ENCODE peak calls at places on chromosomes 7 and 10, in seven cellular contexts. One of them, this sample, is unnamed.

GRCh38 chr7:44046321-44047061 is 2.0 kb downstream of the DBNL start:
- DNase-seq in WERI-Rb-1: no peak
- DNase-seq in HCT116: no peak
- DNase-seq in aorta: no peak
- DNase-seq in lung: no peak
- DNase-seq in A549: no peak
- DNase-seq in CD8-positive, alpha-beta T cell: no peak
- DNase-seq in this sample: no peak

GRCh38 chr7:92955081-92955480 is 118.7 kb upstream of the CDK6 start:
- DNase-seq in WERI-Rb-1: no peak
- DNase-seq in HCT116: no peak
- DNase-seq in aorta: no peak
- DNase-seq in lung: no peak
- DNase-seq in A549: no peak
- DNase-seq in CD8-positive, alpha-beta T cell: no peak
- DNase-seq in this sample: no peak

GRCh38 chr10:114856544-114857287 is 35.1 kb downstream of the FHIP2A start:
- DNase-seq in WERI-Rb-1: no peak
- DNase-seq in HCT116: no peak
- DNase-seq in aorta: no peak
- DNase-seq in lung: no peak
- DNase-seq in A549: no peak
- DNase-seq in CD8-positive, alpha-beta T cell: no peak
- DNase-seq in this sample: no peak

GRCh38 chr7:138889566-138889965 is 91.6 kb upstream of the ATP6V0A4 start:
- DNase-seq in WERI-Rb-1: no peak
- DNase-seq in HCT116: no peak
- DNase-seq in aorta: no peak
- DNase-seq in lung: no peak
- DNase-seq in A549: no peak
- DNase-seq in CD8-positive, alpha-beta T cell: no peak
- DNase-seq in this sample: no peak

GRCh38 chr10:3832022-3832786 is 47.2 kb upstream of the KLF6 start:
- DNase-seq in WERI-Rb-1: no peak
- DNase-seq in HCT116: no peak
- DNase-seq in aorta: no peak
- DNase-seq in lung: no peak
- DNase-seq in A549: no peak
- DNase-seq in CD8-positive, alpha-beta T cell: no peak
- DNase-seq in this sample: no peak

GRCh38 chr10:14560794-14561765 is 213.6 kb downstream of the FAM107B start:
- DNase-seq in WERI-Rb-1: no peak
- DNase-seq in HCT116: no peak
- DNase-seq in aorta: no peak
- DNase-seq in lung: no peak
- DNase-seq in A549: no peak
- DNase-seq in CD8-positive, alpha-beta T cell: no peak
- DNase-seq in this sample: no peak

GRCh38 chr10:84522612-84523462 is 194.4 kb downstream of the CCSER2 start:
- DNase-seq in WERI-Rb-1: no peak
- DNase-seq in HCT116: no peak
- DNase-seq in aorta: no peak
- DNase-seq in lung: no peak
- DNase-seq in A549: no peak
- DNase-seq in CD8-positive, alpha-beta T cell: no peak
- DNase-seq in this sample: no peak

GRCh38 chr10:34713875-34714274 is 101.2 kb downstream of the PARD3 start:
- DNase-seq in WERI-Rb-1: no peak
- DNase-seq in HCT116: no peak
- DNase-seq in aorta: no peak
- DNase-seq in lung: no peak
- DNase-seq in A549: peak
- DNase-seq in CD8-positive, alpha-beta T cell: no peak
- DNase-seq in this sample: no peak

GRCh38 chr7:128891110-128891941 is 19.2 kb downstream of the KCP start:
- DNase-seq in WERI-Rb-1: peak
- DNase-seq in HCT116: no peak
- DNase-seq in aorta: no peak
- DNase-seq in lung: no peak
- DNase-seq in A549: no peak
- DNase-seq in CD8-positive, alpha-beta T cell: no peak
- DNase-seq in this sample: no peak

GRCh38 chr7:155214328-155214986 is 83.2 kb upstream of the INSIG1 start:
- DNase-seq in WERI-Rb-1: no peak
- DNase-seq in HCT116: no peak
- DNase-seq in aorta: peak
- DNase-seq in lung: no peak
- DNase-seq in A549: no peak
- DNase-seq in CD8-positive, alpha-beta T cell: no peak
- DNase-seq in this sample: no peak

GRCh38 chr10:29723704-29724103 is 88.9 kb upstream of the SVIL start:
- DNase-seq in WERI-Rb-1: no peak
- DNase-seq in HCT116: no peak
- DNase-seq in aorta: no peak
- DNase-seq in lung: no peak
- DNase-seq in A549: no peak
- DNase-seq in CD8-positive, alpha-beta T cell: no peak
- DNase-seq in this sample: no peak

GRCh38 chr7:66974986-66975590 is 20.3 kb downstream of the SBDS start:
- DNase-seq in WERI-Rb-1: no peak
- DNase-seq in HCT116: no peak
- DNase-seq in aorta: no peak
- DNase-seq in lung: no peak
- DNase-seq in A549: no peak
- DNase-seq in CD8-positive, alpha-beta T cell: no peak
- DNase-seq in this sample: no peak

GRCh38 chr7:21934824-21935223 is 10.9 kb downstream of the CDCA7L start:
- DNase-seq in WERI-Rb-1: no peak
- DNase-seq in HCT116: no peak
- DNase-seq in aorta: no peak
- DNase-seq in lung: no peak
- DNase-seq in A549: no peak
- DNase-seq in CD8-positive, alpha-beta T cell: no peak
- DNase-seq in this sample: no peak

GRCh38 chr10:60099998-60100747 is 193.8 kb upstream of the CCDC6 start:
- DNase-seq in WERI-Rb-1: no peak
- DNase-seq in HCT116: peak
- DNase-seq in aorta: no peak
- DNase-seq in lung: no peak
- DNase-seq in A549: peak
- DNase-seq in CD8-positive, alpha-beta T cell: no peak
- DNase-seq in this sample: no peak

GRCh38 chr10:25339966-25340365 is 165.2 kb downstream of the GPR158 start:
- DNase-seq in WERI-Rb-1: no peak
- DNase-seq in HCT116: no peak
- DNase-seq in aorta: no peak
- DNase-seq in lung: no peak
- DNase-seq in A549: no peak
- DNase-seq in CD8-positive, alpha-beta T cell: no peak
- DNase-seq in this sample: no peak

GRCh38 chr10:119393845-119394244 is 148.7 kb downstream of the RGS10 start:
- DNase-seq in WERI-Rb-1: no peak
- DNase-seq in HCT116: no peak
- DNase-seq in aorta: no peak
- DNase-seq in lung: no peak
- DNase-seq in A549: no peak
- DNase-seq in CD8-positive, alpha-beta T cell: no peak
- DNase-seq in this sample: no peak
- H3K27ac ChIP-seq in WERI-Rb-1: no peak
- H3K27ac ChIP-seq in HCT116: no peak
- H3K27ac ChIP-seq in aorta: no peak
- H3K27ac ChIP-seq in lung: no peak
- H3K27ac ChIP-seq in A549: no peak
- H3K27ac ChIP-seq in CD8-positive, alpha-beta T cell: no peak
- H3K27ac ChIP-seq in this sample: no peak

GRCh38 chr10:110494532-110494931 is 3.2 kb upstream of the DUSP5 start:
- DNase-seq in WERI-Rb-1: no peak
- DNase-seq in HCT116: no peak
- DNase-seq in aorta: no peak
- DNase-seq in lung: no peak
- DNase-seq in A549: no peak
- DNase-seq in CD8-positive, alpha-beta T cell: no peak
- DNase-seq in this sample: no peak

GRCh38 chr10:110496553-110497437 is 912 bp upstream of the DUSP5 start:
- DNase-seq in WERI-Rb-1: peak
- DNase-seq in HCT116: no peak
- DNase-seq in aorta: no peak
- DNase-seq in lung: no peak
- DNase-seq in A549: no peak
- DNase-seq in CD8-positive, alpha-beta T cell: no peak
- DNase-seq in this sample: no peak

GRCh38 chr10:110493832-110494426 is 3.8 kb upstream of the DUSP5 start:
- DNase-seq in WERI-Rb-1: peak
- DNase-seq in HCT116: no peak
- DNase-seq in aorta: no peak
- DNase-seq in lung: no peak
- DNase-seq in A549: no peak
- DNase-seq in CD8-positive, alpha-beta T cell: no peak
- DNase-seq in this sample: no peak

GRCh38 chr10:110497438-110498086 is at the start of gene DUSP5:
- DNase-seq in WERI-Rb-1: peak
- DNase-seq in HCT116: peak
- DNase-seq in aorta: peak
- DNase-seq in lung: peak
- DNase-seq in A549: peak
- DNase-seq in CD8-positive, alpha-beta T cell: peak
- DNase-seq in this sample: peak

GRCh38 chr10:110495731-110496552 is 1.8 kb upstream of the DUSP5 start:
- DNase-seq in WERI-Rb-1: peak
- DNase-seq in HCT116: no peak
- DNase-seq in aorta: peak
- DNase-seq in lung: no peak
- DNase-seq in A549: peak
- DNase-seq in CD8-positive, alpha-beta T cell: no peak
- DNase-seq in this sample: no peak
- H3K27ac ChIP-seq in WERI-Rb-1: peak
- H3K27ac ChIP-seq in HCT116: peak
- H3K27ac ChIP-seq in aorta: no peak
- H3K27ac ChIP-seq in lung: peak
- H3K27ac ChIP-seq in A549: peak
- H3K27ac ChIP-seq in CD8-positive, alpha-beta T cell: no peak
- H3K27ac ChIP-seq in this sample: peak

DNA sequence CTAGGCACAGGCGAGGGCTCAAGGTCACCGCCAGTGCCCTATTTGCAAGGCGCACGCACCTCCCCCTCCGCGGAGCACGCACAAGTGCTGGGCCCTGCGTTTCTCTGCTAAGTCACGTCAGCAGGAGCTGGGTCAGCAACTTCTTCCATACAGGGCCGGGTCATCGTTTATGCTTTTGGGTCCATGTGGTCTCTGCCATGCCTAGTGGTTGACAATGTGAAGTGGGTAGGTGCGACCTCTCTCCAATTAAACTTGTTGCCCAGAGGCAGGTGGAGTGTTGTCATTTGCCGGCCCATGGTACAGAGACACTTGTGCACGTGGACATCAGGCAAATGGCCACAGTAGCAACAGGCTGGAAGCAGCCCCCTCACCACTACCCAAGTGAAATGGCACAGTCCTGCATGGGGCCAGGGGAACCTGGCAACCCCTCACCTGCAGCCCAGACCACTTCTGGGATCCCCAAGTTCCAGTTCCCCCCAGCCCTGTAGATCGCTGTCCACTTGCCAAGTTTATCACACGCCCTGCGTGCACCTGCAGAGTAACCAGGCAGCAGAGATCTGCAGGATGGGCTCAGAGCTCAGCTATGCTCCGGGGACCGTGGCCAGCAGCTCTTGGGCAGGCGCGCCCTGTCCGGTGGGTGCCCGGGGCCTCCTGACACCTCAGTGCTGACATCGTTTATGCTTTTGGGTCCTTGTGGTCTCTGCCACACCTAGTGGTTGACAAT is 86.1 kb upstream of the PPP2R2D start:
- DNase-seq in WERI-Rb-1: no peak
- DNase-seq in HCT116: no peak
- DNase-seq in aorta: no peak
- DNase-seq in lung: peak
- DNase-seq in A549: no peak
- DNase-seq in CD8-positive, alpha-beta T cell: no peak
- DNase-seq in this sample: no peak
- H3K27ac ChIP-seq in WERI-Rb-1: no peak
- H3K27ac ChIP-seq in HCT116: no peak
- H3K27ac ChIP-seq in aorta: no peak
- H3K27ac ChIP-seq in lung: no peak
- H3K27ac ChIP-seq in A549: no peak
- H3K27ac ChIP-seq in CD8-positive, alpha-beta T cell: no peak
- H3K27ac ChIP-seq in this sample: no peak

GRCh38 chr7:2108501-2109250 is 124.1 kb downstream of the MAD1L1 start:
- DNase-seq in WERI-Rb-1: no peak
- DNase-seq in HCT116: no peak
- DNase-seq in aorta: no peak
- DNase-seq in lung: no peak
- DNase-seq in A549: no peak
- DNase-seq in CD8-positive, alpha-beta T cell: no peak
- DNase-seq in this sample: no peak
- H3K27ac ChIP-seq in WERI-Rb-1: peak
- H3K27ac ChIP-seq in HCT116: peak
- H3K27ac ChIP-seq in aorta: no peak
- H3K27ac ChIP-seq in lung: no peak
- H3K27ac ChIP-seq in A549: no peak
- H3K27ac ChIP-seq in CD8-positive, alpha-beta T cell: no peak
- H3K27ac ChIP-seq in this sample: no peak

GRCh38 chr7:72785166-72785955 is 42.6 kb downstream of the TYW1B start:
- DNase-seq in WERI-Rb-1: no peak
- DNase-seq in HCT116: no peak
- DNase-seq in aorta: no peak
- DNase-seq in lung: no peak
- DNase-seq in A549: no peak
- DNase-seq in CD8-positive, alpha-beta T cell: no peak
- DNase-seq in this sample: no peak
- H3K27ac ChIP-seq in WERI-Rb-1: no peak
- H3K27ac ChIP-seq in HCT116: no peak
- H3K27ac ChIP-seq in aorta: no peak
- H3K27ac ChIP-seq in lung: no peak
- H3K27ac ChIP-seq in A549: no peak
- H3K27ac ChIP-seq in CD8-positive, alpha-beta T cell: no peak
- H3K27ac ChIP-seq in this sample: no peak

GRCh38 chr7:34727464-34727995 is 69.5 kb downstream of the NPSR1 start:
- DNase-seq in WERI-Rb-1: no peak
- DNase-seq in HCT116: no peak
- DNase-seq in aorta: no peak
- DNase-seq in lung: no peak
- DNase-seq in A549: no peak
- DNase-seq in CD8-positive, alpha-beta T cell: no peak
- DNase-seq in this sample: no peak
- H3K27ac ChIP-seq in WERI-Rb-1: no peak
- H3K27ac ChIP-seq in HCT116: no peak
- H3K27ac ChIP-seq in aorta: no peak
- H3K27ac ChIP-seq in lung: no peak
- H3K27ac ChIP-seq in A549: no peak
- H3K27ac ChIP-seq in CD8-positive, alpha-beta T cell: no peak
- H3K27ac ChIP-seq in this sample: no peak

This sample was measured in esophagus squamous epithelium.